ENCODE peak calls at places on chromosome 15, in nine cellular contexts. W is neural crest cell; D is H9; S is breast epithelium; I is activated CD8-positive, alpha-beta T cell treated with anti-CD3 and anti-CD28 coated beads for 36 hours; P is HFF-Myc; C is pancreas; L is upper lobe of right lung; F is endothelial cell. N is an unnamed sample.

GRCh38 chr15:67542192-67542461 is 376 bp upstream of the MAP2K5 start:
- DNase-seq in P (no peak), L (no peak), C (no peak), S (no peak), I (no peak), W (no peak), F (peak), D (no peak), N (no peak)

GRCh38 chr15:48888209-48888608 is 10.3 kb downstream of the EID1 start:
- DNase-seq in I (peak), S (no peak), F (no peak), W (no peak), C (no peak), L (no peak), D (no peak), P (no peak), N (no peak)

GRCh38 chr15:81015595-81016252 is 15.0 kb downstream of the TLNRD1 start:
- DNase-seq in D (no peak), I (no peak), F (no peak), C (no peak), L (no peak), S (no peak), W (no peak), P (no peak), N (no peak)

GRCh38 chr15:99732711-99733267 is 448 bp downstream of the LYSMD4 start:
- DNase-seq in S (no peak), P (no peak), I (peak), L (no peak), F (peak), W (no peak), C (peak), D (no peak), N (no peak)

GRCh38 chr15:88389120-88389519 is 78.1 kb downstream of the MRPL46 start:
- DNase-seq in I (no peak), C (no peak), F (no peak), S (no peak), D (no peak), L (no peak), P (no peak), W (no peak), N (no peak)

GRCh38 chr15:99128411-99128810 is 23.5 kb downstream of the SYNM start:
- DNase-seq in C (no peak), D (no peak), P (no peak), I (no peak), W (no peak), S (no peak), L (no peak), F (no peak), N (no peak)

GRCh38 chr15:42796955-42797779 is 60.2 kb upstream of the CDAN1 start:
- DNase-seq in L (no peak), D (no peak), W (no peak), P (no peak), S (no peak), F (no peak), C (no peak), I (no peak), N (peak)

GRCh38 chr15:72538931-72539330 is 64.8 kb downstream of the ARIH1 start:
- DNase-seq in S (no peak), W (no peak), D (no peak), C (no peak), P (no peak), I (no peak), F (no peak), L (no peak), N (no peak)

GRCh38 chr15:74308643-74308945 is 58.9 kb downstream of the CYP11A1 start:
- DNase-seq in S (no peak), I (no peak), D (peak), P (no peak), F (no peak), L (no peak), W (no peak), C (no peak), N (no peak)

GRCh38 chr15:74305687-74306086 is 61.8 kb downstream of the CYP11A1 start:
- DNase-seq in S (no peak), W (no peak), L (no peak), F (no peak), P (no peak), C (no peak), D (no peak), I (no peak), N (no peak)

GRCh38 chr15:74306801-74307217 is 60.6 kb downstream of the CYP11A1 start:
- DNase-seq in C (no peak), F (no peak), S (no peak), I (no peak), W (no peak), L (no peak), D (peak), P (no peak), N (no peak)

GRCh38 chr15:74304459-74304858 is 63.0 kb downstream of the CYP11A1 start:
- DNase-seq in I (no peak), W (no peak), D (no peak), L (no peak), S (no peak), F (no peak), C (no peak), P (no peak), N (no peak)

DNA sequence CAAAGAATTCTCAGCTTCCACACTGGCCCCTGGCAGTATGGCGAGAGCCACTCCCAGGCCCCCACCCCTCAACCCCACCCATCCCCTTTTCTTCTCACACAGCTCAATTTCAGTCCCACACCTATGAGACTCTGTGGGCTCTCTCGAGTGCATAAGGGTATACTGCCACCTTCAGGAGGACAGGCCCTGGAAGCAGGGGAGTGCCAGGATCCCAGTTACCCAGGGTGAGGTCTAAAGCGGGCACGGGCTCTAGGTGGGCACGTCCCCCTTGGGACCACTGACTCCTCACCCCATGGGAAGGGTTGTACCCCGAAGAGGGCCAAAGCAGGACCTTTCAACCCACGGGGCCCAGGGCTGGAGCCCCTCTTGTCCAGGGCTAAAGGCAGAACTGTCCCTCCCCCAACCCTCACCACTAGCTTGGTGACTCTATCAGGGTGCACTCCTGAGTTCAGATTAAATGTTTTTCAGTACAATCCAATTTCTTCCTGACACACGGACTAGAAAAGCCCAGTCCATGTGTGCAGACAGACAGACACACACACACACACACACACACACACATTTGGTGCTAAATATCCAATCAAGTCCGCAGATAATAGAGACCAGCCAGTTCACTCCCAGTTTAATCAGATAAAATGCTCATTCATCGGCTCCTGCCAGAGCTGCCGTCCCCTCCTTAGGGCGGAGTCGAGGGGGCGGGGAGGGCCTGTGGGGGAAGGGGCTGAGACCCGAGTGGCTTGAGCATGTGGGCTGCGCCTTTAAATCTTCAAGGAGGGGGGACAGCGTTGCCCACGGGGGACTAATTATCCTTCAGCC is 59.4 kb downstream of the CYP11A1 start:
- DNase-seq in C (peak), W (peak), D (peak), S (no peak), F (peak), P (no peak), L (no peak), I (peak), N (peak)
- TF ChIP-seq CTCF in C (peak), W (peak), D (peak), S (peak), F (peak), P (peak), L (peak), I (peak), N (peak)

DNA sequence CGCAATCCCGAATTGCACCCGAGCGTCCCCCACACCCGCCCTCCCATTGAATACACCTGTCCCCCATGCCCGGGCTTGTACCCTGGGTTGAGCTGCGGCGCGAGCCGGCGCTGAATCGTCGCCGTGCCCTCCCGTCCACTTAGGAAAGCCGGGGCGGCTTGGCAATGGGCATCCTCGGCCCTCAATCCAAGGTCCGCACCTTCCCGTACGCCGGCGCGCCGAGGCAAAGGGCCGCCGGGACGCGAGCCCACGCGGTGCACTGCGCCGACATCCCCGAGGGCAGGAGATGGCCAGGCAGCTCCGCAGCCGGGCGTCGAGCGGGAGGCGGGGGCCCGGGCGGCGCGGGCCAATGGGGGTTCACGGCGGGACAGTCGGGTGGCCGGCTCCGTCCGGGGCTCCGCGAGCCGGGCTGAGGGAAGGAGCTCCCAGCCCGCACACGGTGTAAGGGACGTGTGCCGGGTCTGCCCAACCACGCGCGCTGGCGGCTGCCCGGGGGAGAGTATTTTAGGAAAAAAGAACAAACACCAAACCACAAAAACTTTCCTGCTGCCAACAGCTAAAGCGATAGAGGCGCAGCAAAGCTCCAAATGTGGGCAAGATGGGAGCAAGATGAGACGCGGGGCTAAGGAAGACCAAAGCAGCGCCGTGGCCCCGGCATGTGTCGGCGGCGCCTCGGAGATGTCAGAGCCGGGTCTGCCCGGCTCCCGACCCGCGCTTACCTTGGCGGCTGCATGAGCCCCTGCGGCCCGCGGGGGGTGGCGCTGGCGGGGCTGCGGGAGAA is 621 bp downstream of the RGMA start:
- DNase-seq in W (peak), S (no peak), P (no peak), C (peak), D (peak), F (peak), I (peak), L (peak), N (peak)
- TF ChIP-seq CTCF in W (peak), S (no peak), P (no peak), C (no peak), D (peak), F (peak), I (peak), L (no peak), N (no peak)

DNA sequence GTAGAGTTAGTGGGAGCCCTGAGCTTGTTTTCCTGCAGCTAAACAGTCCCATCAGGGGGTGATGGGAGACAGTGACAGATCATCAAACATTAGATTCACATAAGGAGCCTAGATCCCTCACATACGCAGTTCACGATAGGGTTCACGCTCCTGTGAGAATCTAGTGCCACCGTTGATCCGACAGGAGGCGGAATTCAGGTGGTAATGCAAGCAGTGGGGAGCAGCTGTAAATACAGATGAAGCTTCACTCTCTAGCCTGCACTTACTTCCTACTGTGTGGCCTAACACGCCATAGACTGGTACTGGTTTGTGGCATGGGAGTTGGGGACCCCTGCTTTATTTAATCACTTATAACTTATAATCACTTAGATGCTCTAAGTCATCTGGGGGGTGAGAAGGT is 179.1 kb downstream of the AKAP13 start:
- DNase-seq in W (no peak), S (no peak), C (no peak), I (no peak), D (no peak), L (no peak), P (no peak), F (no peak), N (no peak)
- TF ChIP-seq CTCF in W (no peak), S (no peak), C (no peak), I (no peak), D (no peak), L (no peak), P (no peak), F (no peak), N (no peak)

GRCh38 chr15:70480196-70480856 is 283.0 kb downstream of the UACA start:
- DNase-seq in P (no peak), W (no peak), C (no peak), L (no peak), F (no peak), I (peak), S (no peak), D (no peak), N (no peak)
- TF ChIP-seq CTCF in P (no peak), W (no peak), C (no peak), L (no peak), F (no peak), I (no peak), S (no peak), D (no peak), N (no peak)

GRCh38 chr15:45184562-45185041 is 3.2 kb downstream of the SHF start:
- DNase-seq in I (no peak), L (no peak), W (no peak), P (no peak), F (no peak), C (peak), S (no peak), D (no peak), N (no peak)

GRCh38 chr15:45185903-45186770 is 1.6 kb downstream of the SHF start:
- DNase-seq in L (no peak), S (no peak), F (no peak), W (no peak), C (no peak), D (no peak), P (no peak), I (no peak), N (no peak)

GRCh38 chr15:45183511-45183910 is 4.3 kb downstream of the SHF start:
- DNase-seq in W (no peak), C (peak), I (no peak), F (no peak), L (no peak), S (no peak), P (no peak), D (no peak), N (no peak)

GRCh38 chr15:45186771-45187577 is 792 bp downstream of the SHF start:
- DNase-seq in D (peak), F (peak), C (no peak), W (peak), S (no peak), L (no peak), I (no peak), P (no peak), N (no peak)

DNA sequence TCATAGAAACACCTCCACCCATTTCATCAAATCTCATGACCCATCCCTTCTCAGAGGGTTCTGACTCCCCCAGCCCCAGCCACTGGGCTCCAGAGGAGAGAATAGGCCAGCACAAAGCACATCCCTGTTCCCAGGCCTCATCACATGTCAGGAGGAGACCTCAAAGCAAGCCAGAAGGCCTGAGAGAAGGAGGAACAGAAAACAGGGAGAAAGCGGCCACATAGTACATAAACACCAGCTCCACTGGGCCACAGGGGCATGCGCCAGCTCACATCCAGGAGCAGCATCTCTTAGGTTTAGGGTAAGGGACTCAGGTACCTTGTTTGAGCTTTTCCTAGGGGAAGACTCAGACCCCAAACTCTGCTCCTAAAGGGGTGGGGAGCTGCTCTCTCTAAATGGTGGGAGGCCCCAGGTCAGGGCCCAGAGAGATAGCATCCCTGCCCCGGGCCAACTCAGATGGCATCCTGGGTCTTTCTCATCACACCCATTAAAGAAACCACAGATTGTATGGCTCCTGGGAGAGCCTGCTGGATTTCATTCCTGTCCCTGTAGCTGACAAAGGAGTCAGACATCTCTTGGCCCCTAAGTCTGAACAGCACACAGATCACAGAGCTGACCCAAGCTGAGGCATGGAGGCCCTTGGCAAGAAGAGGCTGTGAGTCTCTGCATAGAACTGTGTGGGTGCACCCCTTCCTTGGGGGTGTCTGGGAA is 2.5 kb downstream of the SHF start:
- DNase-seq in L (no peak), S (no peak), P (no peak), C (no peak), W (no peak), F (no peak), D (no peak), I (no peak), N (no peak)
- TF ChIP-seq CTCF in L (no peak), S (no peak), P (no peak), C (no peak), W (no peak), F (no peak), D (no peak), I (no peak), N (no peak)

GRCh38 chr15:95624616-95625361 is 705.7 kb upstream of the NR2F2 start:
- DNase-seq in W (no peak), L (no peak), D (no peak), P (no peak), C (no peak), I (no peak), S (no peak), F (no peak), N (peak)

GRCh38 chr15:95622843-95623242 is 707.7 kb upstream of the NR2F2 start:
- DNase-seq in C (no peak), F (no peak), L (no peak), S (no peak), I (no peak), W (no peak), D (no peak), P (no peak), N (no peak)

GRCh38 chr15:95624100-95624499 is 706.4 kb upstream of the NR2F2 start:
- DNase-seq in W (no peak), S (no peak), C (no peak), I (no peak), D (no peak), P (no peak), F (no peak), L (no peak), N (no peak)

GRCh38 chr15:95629503-95630168 is 700.9 kb upstream of the NR2F2 start:
- DNase-seq in L (no peak), D (no peak), F (no peak), W (no peak), S (no peak), C (no peak), P (no peak), I (no peak), N (no peak)

GRCh38 chr15:95626501-95627361 is 703.8 kb upstream of the NR2F2 start:
- DNase-seq in C (no peak), F (no peak), I (no peak), W (peak), D (peak), S (no peak), P (peak), L (no peak), N (no peak)
- TF ChIP-seq CTCF in C (no peak), F (no peak), I (no peak), W (no peak), D (no peak), S (no peak), P (no peak), L (no peak), N (no peak)

GRCh38 chr15:63042879-63043340 is 363 bp downstream of the TPM1 start:
- DNase-seq in P (no peak), W (no peak), F (no peak), S (no peak), C (no peak), L (peak), I (no peak), D (no peak), N (no peak)

GRCh38 chr15:63041982-63042878 is at the start of gene TPM1:
- DNase-seq in F (peak), D (peak), C (peak), I (peak), P (no peak), W (peak), S (peak), L (peak), N (peak)

GRCh38 chr15:63040954-63041353 is 1.6 kb upstream of the TPM1 start:
- DNase-seq in S (no peak), I (no peak), F (no peak), L (no peak), W (no peak), P (no peak), D (no peak), C (no peak), N (no peak)

GRCh38 chr15:63040509-63040908 is 2.0 kb upstream of the TPM1 start:
- DNase-seq in I (no peak), L (no peak), S (no peak), C (no peak), D (no peak), F (no peak), P (no peak), W (no peak), N (no peak)

DNA sequence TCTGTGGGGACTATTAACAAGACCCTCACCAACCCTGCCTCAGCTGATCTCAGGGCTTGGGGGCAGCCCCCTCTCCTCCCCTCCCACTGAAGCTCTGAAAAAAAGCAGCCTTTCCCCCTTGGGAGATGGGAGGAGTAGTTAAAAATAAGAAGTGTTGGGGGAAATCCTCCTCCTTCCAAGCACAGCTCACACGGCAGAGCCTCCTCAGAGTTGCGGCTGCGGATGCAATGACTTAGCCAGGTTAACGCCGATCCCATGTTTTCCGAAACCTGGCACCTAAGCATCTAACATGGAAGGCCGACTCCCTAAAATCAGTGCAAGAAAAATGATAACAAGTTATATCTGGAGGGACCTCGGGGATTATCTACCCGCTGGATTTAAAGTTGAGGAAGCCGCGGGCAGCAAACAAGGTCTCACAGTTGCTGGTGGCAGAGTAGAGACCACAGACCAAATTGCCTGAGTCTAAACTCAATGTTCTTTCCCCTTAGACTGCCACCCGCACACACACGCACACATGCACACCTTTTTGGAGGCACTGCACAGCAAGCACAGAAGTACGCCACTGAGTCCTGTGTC is 1.1 kb upstream of the TPM1 start:
- DNase-seq in C (no peak), I (no peak), S (no peak), L (no peak), P (no peak), W (no peak), F (no peak), D (no peak), N (peak)
- TF ChIP-seq CTCF in C (no peak), I (no peak), S (no peak), L (no peak), P (no peak), W (no peak), F (no peak), D (no peak), N (no peak)

GRCh38 chr15:57503051-57503702 is 88.5 kb upstream of the MYZAP start:
- DNase-seq in S (no peak), L (no peak), P (no peak), F (peak), C (no peak), D (peak), W (no peak), I (peak), N (peak)
- TF ChIP-seq CTCF in S (no peak), L (peak), P (no peak), F (peak), C (no peak), D (peak), W (peak), I (no peak), N (peak)

N was measured in cardiac fibroblast.